ENCODE peak calls at places on chromosome 12, in four cellular contexts. L is AG10803, M is A549, C is OCI-LY7. Y is an unnamed sample.

GRCh38 chr12:50024804-50025186 is 499 bp downstream of the RACGAP1 start:
- DNase-seq in L (no peak), C (peak), M (peak), Y (no peak)

GRCh38 chr12:53096089-53096741 is 1.3 kb upstream of the IGFBP6 start:
- DNase-seq in C (no peak), L (peak), M (no peak), Y (no peak)

GRCh38 chr12:66804555-66804954 is 125.7 kb upstream of the GRIP1 start:
- DNase-seq in L (no peak), C (no peak), M (no peak), Y (no peak)

GRCh38 chr12:114361992-114362391 is 44.0 kb downstream of the TBX5 start:
- DNase-seq in L (no peak), C (no peak), M (no peak), Y (no peak)

GRCh38 chr12:122886851-122887816 is 8.8 kb downstream of the VPS37B start:
- DNase-seq in M (peak), L (no peak), C (peak), Y (no peak)

GRCh38 chr12:6868211-6869048 is 1.1 kb downstream of the TPI1 start:
- DNase-seq in C (peak), M (no peak), L (no peak), Y (no peak)

GRCh38 chr12:25806271-25806670 is 152.2 kb upstream of the RASSF8 start:
- DNase-seq in L (no peak), C (no peak), M (no peak), Y (no peak)

GRCh38 chr12:98332626-98333025 is 182.8 kb upstream of the TMPO start:
- DNase-seq in C (peak), L (no peak), M (peak), Y (peak)

GRCh38 chr12:65656904-65657351 is 167.4 kb upstream of the HMGA2 start:
- DNase-seq in M (peak), L (peak), C (no peak), Y (peak)

GRCh38 chr12:30567082-30567481 is 128.6 kb downstream of the IPO8 start:
- DNase-seq in C (no peak), L (no peak), M (no peak), Y (no peak)

GRCh38 chr12:2886768-2887450 is 3.8 kb upstream of the TULP3 start:
- DNase-seq in L (no peak), M (no peak), C (no peak), Y (no peak)

GRCh38 chr12:104280703-104281458 is 22.7 kb upstream of the EID3 start:
- DNase-seq in M (peak), L (peak), C (no peak), Y (no peak)

GRCh38 chr12:104457746-104458644 is 1.2 kb downstream of the CHST11 start:
- DNase-seq in L (peak), C (peak), M (peak), Y (peak)

GRCh38 chr12:120598674-120599463 is 17.7 kb upstream of the POP5 start:
- DNase-seq in L (peak), M (peak), C (no peak), Y (no peak)

GRCh38 chr12:116381744-116382455 is 104.4 kb upstream of the MED13L start:
- DNase-seq in L (peak), M (peak), C (no peak), Y (no peak)

GRCh38 chr12:116382456-116382902 is 105.0 kb upstream of the MED13L start:
- DNase-seq in L (peak), C (no peak), M (peak), Y (no peak)

GRCh38 chr12:116385486-116386217 is 108.2 kb upstream of the MED13L start:
- DNase-seq in L (no peak), C (no peak), M (peak), Y (no peak)

GRCh38 chr12:116384629-116385485 is 107.4 kb upstream of the MED13L start:
- DNase-seq in C (peak), M (peak), L (peak), Y (peak)

DNA sequence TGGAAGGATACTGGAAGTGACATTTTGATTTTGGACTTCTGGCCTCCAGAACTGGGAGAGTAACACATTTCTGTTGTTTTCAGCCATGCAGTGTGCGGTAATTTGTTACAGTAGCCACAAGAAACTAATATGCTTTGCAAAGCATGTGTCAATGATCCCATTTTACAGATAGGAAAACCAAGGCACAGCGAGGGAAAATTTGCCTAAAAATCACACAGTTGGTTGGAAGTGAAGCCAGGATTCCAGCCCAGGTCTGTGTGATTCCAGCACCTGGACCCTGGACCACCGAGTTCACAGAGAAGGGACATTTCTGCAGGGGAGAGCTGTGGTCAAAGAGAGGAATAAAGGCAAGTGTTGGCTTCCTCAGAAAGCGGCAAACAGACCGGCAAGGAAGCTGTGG is 106.7 kb upstream of the MED13L start:
- DNase-seq in L (no peak), C (no peak), M (no peak), Y (no peak)
- TF ChIP-seq CTCF in L (no peak), C (no peak), M (no peak), Y (no peak)

DNA sequence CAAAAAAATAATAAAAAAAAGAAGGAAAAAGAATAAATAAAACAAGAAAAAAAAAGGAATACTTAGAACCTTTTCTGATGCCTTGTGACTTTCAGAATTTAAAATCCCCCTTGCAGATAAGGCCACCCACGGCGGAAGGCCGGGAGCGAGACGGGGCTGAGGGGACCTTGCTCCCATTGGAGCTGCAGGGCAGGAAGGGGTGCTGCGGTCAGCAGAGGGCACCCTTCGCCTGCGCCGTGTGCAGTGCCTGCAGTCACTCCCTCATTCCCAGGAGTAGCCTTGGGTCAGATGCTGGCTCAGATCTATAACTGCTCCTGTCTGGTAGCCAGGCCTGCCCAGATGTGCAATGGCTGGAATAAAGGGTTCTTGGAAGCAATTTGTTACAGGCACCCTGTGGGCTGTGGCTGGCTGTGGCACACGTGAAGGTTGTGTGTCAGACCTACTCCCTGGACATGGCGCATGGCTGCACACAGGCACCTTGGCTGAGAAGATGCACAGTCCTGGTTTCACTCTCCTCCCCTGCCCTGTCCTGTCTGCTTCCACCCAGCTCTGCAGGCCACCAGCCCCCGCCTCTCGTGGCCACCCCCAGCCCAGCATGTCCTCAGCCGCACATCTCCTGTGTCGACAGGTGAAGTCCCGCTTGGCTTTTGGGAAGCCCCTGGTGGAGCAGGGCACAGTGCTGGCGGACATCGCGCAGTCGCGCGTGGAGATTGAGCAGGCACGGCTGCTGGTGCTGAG is 13.4 kb upstream of the ALDH2 start:
- DNase-seq in C (peak), L (peak), M (peak), Y (peak)
- TF ChIP-seq CTCF in C (peak), L (peak), M (peak), Y (peak)

GRCh38 chr12:10101042-10101579 is 2.3 kb upstream of the CLEC1A start:
- DNase-seq in M (no peak), L (peak), C (no peak), Y (no peak)

GRCh38 chr12:10097521-10097920 is 1.3 kb downstream of the CLEC1A start:
- DNase-seq in L (peak), C (no peak), M (no peak), Y (no peak)

GRCh38 chr12:10101648-10102220 is 2.9 kb upstream of the CLEC1A start:
- DNase-seq in C (no peak), M (no peak), L (no peak), Y (no peak)

GRCh38 chr12:10098762-10099161 is at the start of gene CLEC1A:
- DNase-seq in C (no peak), M (no peak), L (peak), Y (no peak)

DNA sequence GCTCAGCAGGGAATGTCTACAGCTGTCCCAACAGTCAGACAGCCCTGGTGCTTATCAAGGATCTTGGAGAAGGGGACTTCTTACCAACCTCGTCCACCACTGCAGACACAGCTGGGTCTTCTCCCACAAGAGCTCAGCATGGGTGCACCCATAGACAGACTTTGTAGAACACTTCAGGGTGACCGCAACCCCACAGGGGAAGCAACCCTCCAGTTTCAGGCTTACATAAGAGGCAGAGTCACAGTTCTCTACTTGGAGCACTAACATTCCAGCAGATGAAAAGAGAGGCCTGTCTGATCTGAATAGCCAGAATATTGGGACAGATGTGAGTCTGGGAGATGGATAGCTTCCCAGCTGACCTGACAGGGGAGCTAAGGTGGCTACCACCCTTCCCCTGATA is 3.5 kb upstream of the CLEC1A start:
- DNase-seq in M (no peak), C (no peak), L (no peak), Y (no peak)
- TF ChIP-seq CTCF in M (no peak), C (no peak), L (no peak), Y (no peak)

GRCh38 chr12:12019881-12020280 is 50.9 kb upstream of the BCL2L14 start:
- DNase-seq in C (no peak), L (no peak), M (no peak), Y (no peak)
- TF ChIP-seq CTCF in C (no peak), L (no peak), M (no peak), Y (no peak)

DNA sequence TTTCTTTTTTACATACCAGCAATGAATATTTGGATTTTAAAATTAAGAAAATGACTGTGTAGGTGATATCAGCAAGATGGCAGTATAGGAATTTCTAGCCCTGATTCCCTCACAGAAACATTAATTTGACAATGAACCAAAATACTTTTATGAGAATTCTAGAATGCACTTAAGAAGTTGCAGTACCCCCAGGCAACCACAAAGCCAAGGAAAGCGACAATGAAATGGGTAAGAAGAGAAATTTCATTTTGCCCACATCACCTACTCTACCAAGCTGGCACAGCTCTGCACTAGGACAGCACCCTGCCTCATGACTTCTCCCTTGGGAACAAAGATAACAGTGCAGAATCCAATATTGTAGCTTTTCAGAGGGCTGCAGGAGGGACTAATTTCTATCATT is 6.6 kb downstream of the OR9K2 start:
- DNase-seq in L (no peak), C (no peak), M (no peak), Y (no peak)
- TF ChIP-seq CTCF in L (no peak), C (peak), M (no peak), Y (no peak)

DNA sequence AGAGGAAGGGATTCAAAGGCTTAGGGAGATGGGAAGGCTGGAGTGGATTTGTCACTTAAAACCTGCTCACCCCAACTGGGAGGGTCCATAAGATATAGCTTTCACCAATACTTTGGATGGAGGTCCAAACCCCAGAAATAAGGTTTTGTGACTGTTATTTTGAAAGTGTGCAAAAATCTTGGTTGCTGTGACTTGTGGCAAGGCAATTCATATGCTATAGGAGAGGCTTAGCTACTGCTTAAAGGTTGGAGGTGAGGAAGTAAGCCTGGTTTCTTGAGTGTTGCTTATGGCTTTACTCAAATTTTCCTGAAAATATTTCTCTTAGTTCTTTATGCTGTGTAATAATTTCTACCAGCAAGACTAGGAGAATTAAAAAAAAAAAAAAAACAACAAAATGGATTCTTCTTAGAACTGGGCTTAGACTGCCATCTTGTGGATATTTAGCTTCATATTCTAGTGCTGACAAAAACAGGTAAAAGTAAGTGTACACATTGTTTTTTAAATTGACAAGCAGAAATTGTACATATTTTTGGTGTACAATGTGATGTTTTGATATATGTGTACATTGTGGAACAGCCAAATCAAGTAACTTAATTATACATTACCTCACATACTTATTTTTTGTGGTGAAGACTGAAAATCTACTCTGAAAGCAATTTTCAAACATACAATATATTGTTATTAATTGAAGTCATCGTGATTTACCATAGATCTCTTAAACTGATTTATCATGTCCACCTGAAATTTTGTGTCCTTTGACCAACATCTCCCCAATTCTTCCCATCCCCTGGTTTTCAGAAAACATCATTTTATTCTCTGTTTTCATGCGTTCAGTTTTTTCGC is 23.0 kb downstream of the PDE6H start:
- DNase-seq in L (peak), M (peak), C (peak), Y (peak)
- TF ChIP-seq CTCF in L (peak), M (peak), C (peak), Y (peak)

Y was measured in GM20000.